ENCODE peak calls at places on chromosomes 13 and 19, in seven cellular contexts. L, E, D, Z, A, G and Q are unnamed samples.

GRCh38 chr19:5141278-5141925 is 172.5 kb downstream of the KDM4B start:
- DNase-seq in L (peak), E (no peak), D (no peak), Z (no peak), A (no peak), G (peak), Q (no peak)

GRCh38 chr13:73767747-73768315 is 366.4 kb downstream of the KLF12 start:
- DNase-seq in L (no peak), E (no peak), D (no peak), Z (peak), A (no peak), G (no peak), Q (no peak)

GRCh38 chr19:34642241-34642640 is 34.7 kb downstream of the SCGB2B2 start:
- DNase-seq in L (no peak), E (no peak), D (no peak), Z (no peak), A (no peak), G (no peak), Q (no peak)

GRCh38 chr13:113952151-113952982 is 21.5 kb downstream of the C13orf46 start:
- DNase-seq in L (no peak), E (no peak), D (no peak), Z (no peak), A (no peak), G (no peak), Q (no peak)

GRCh38 chr19:47637550-47637949 is 28.6 kb downstream of the BICRA start:
- DNase-seq in L (no peak), E (no peak), D (no peak), Z (no peak), A (no peak), G (peak), Q (peak)

GRCh38 chr19:19261350-19262189 is 11.5 kb downstream of the TM6SF2 start:
- DNase-seq in L (no peak), E (peak), D (peak), Z (peak), A (peak), G (no peak), Q (no peak)

GRCh38 chr19:2070986-2071673 is 20.1 kb upstream of the MKNK2 start:
- DNase-seq in L (no peak), E (no peak), D (no peak), Z (no peak), A (no peak), G (no peak), Q (no peak)

GRCh38 chr13:48749699-48750473 is 96.2 kb downstream of the CYSLTR2 start:
- DNase-seq in L (peak), E (peak), D (peak), Z (peak), A (peak), G (peak), Q (peak)

GRCh38 chr19:33796164-33797100 is at the start of gene KCTD15:
- DNase-seq in L (peak), E (peak), D (no peak), Z (peak), A (peak), G (no peak), Q (peak)

GRCh38 chr13:66656050-66656449 is 574.1 kb downstream of the PCDH9 start:
- DNase-seq in L (no peak), E (no peak), D (no peak), Z (no peak), A (no peak), G (no peak), Q (no peak)

GRCh38 chr13:28753946-28754345 is 35.2 kb upstream of the SLC46A3 start:
- DNase-seq in L (no peak), E (no peak), D (no peak), Z (peak), A (no peak), G (peak), Q (no peak)

GRCh38 chr19:47608074-47608907 is 643 bp upstream of the BICRA start:
- DNase-seq in L (peak), E (peak), D (peak), Z (peak), A (peak), G (peak), Q (peak)

GRCh38 chr19:6580313-6580712 is 10.6 kb downstream of the CD70 start:
- DNase-seq in L (peak), E (no peak), D (no peak), Z (no peak), A (no peak), G (peak), Q (no peak)

GRCh38 chr13:80047406-80047805 is 293.5 kb downstream of the SPRY2 start:
- DNase-seq in L (peak), E (no peak), D (no peak), Z (no peak), A (no peak), G (no peak), Q (peak)

GRCh38 chr13:101916758-101917474 is 464.4 kb downstream of the ITGBL1 start:
- DNase-seq in L (no peak), E (no peak), D (no peak), Z (no peak), A (no peak), G (no peak), Q (no peak)

GRCh38 chr13:75675421-75675820 is 39.3 kb downstream of the LMO7 start:
- DNase-seq in L (peak), E (no peak), D (no peak), Z (no peak), A (no peak), G (no peak), Q (no peak)

DNA sequence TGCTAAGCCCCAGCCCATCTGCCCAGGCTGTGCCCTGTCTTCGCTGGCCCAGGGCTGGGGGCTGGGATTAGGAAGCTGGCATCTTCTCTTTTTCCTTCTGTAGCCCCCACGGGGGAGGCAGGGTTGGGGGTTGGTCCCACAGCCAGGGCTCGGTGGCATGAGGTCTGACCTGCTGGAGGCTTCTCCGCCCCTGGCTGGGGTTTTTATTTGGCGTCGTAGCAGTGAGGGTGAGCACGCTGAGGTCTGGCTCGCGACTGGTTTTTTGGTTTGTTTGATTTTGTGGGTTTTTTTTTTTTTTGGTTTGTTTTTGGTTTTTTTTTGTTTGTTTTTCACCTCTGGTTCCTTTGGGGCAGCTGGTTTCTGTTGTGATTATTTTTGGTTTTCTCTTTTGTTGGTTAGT is 14.7 kb downstream of the ZNF574 start:
- DNase-seq in L (no peak), E (no peak), D (no peak), Z (no peak), A (no peak), G (no peak), Q (no peak)
- H4K8ac ChIP-seq in L (no peak), E (no peak), D (no peak), Z (no peak), A (no peak), G (no peak), Q (no peak)

GRCh38 chr19:38307076-38307475 is 3.0 kb downstream of the C19orf33 start:
- DNase-seq in L (no peak), E (no peak), D (no peak), Z (no peak), A (no peak), G (no peak), Q (no peak)
- H4K8ac ChIP-seq in L (no peak), E (no peak), D (no peak), Z (no peak), A (no peak), G (no peak), Q (no peak)

DNA sequence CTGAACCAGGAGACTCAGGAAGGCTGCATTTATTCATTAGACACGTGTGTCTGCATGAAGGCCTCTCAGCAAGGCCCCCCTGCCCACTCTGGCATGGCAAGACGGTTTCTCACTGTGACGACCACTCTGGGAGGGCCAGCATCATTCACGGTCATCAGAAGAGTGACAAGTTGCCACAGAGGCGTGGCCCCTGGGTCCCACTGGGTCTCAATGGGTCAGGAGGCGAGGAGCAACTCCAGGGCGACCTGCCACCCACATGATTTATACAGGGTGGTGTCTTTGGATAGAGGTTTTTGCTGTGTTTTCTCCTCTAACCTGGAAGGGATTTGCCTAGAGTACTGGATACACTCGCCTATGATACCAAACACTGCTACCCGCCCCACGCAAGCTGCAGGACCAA is 60.7 kb downstream of the KLF2 start:
- DNase-seq in L (no peak), E (no peak), D (no peak), Z (no peak), A (no peak), G (no peak), Q (no peak)
- H4K8ac ChIP-seq in L (no peak), E (no peak), D (no peak), Z (no peak), A (no peak), G (no peak), Q (no peak)

DNA sequence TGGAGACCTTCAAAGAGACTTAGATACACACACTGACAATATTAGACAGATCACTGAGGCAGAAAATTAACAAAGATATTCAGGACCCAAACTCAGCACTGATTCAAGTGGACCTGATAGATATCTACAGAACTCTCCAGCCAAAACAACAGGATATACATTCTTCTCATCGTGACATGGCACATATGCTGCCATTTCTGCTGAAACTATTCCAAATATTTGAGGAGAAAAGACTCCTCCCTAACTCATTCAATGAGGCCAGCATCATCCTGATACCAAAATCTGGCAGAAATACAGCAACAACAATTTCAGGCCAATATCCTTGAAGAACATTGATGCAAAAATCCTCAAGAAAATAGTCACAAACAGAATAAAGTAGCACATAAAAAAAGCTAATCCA is 53.3 kb downstream of the TRPC4 start:
- DNase-seq in L (no peak), E (no peak), D (no peak), Z (no peak), A (no peak), G (no peak), Q (no peak)
- H4K8ac ChIP-seq in L (no peak), E (no peak), D (no peak), Z (no peak), A (no peak), G (no peak), Q (no peak)